ENCODE peak calls at places on chromosomes 12 and 14, in five cellular contexts. U is progenitor cell of endocrine pancreas, P is mesothelial cell of epicardium, N is SHP77, L is skeletal muscle cell. R is an unnamed sample.

GRCh38 chr14:99274346-99275221 is 2.6 kb upstream of the BCL11B start:
- DNase-seq in U (peak; percentile 80), P (peak; percentile 81), N (peak; percentile 54), L (peak; percentile 55), R (no peak)

GRCh38 chr14:95547626-95548327 is 12.9 kb downstream of the GLRX5 start:
- DNase-seq in U (no peak), P (no peak), N (no peak), L (no peak), R (no peak)

GRCh38 chr12:120100630-120101029 is 15.9 kb downstream of the RAB35 start:
- DNase-seq in U (no peak), P (no peak), N (no peak), L (no peak), R (peak; percentile 64)

GRCh38 chr12:117034249-117034648 is 65.0 kb downstream of the TESC start:
- DNase-seq in U (no peak), P (no peak), N (no peak), L (no peak), R (no peak)

GRCh38 chr14:64095620-64096019 is 198.6 kb downstream of the ESR2 start:
- DNase-seq in U (no peak), P (no peak), N (no peak), L (no peak), R (no peak)

GRCh38 chr12:79435742-79436141 is 255.0 kb downstream of the PAWR start:
- DNase-seq in U (no peak), P (no peak), N (no peak), L (no peak), R (no peak)

GRCh38 chr12:6345319-6346071 is 3.6 kb upstream of the TNFRSF1A start:
- DNase-seq in U (no peak), P (no peak), N (no peak), L (peak; percentile 89), R (peak; percentile 93)

GRCh38 chr12:57627504-57628279 is 5.3 kb downstream of the B4GALNT1 start:
- DNase-seq in U (peak; percentile 11), P (peak; percentile 38), N (no peak), L (no peak), R (no peak)

GRCh38 chr12:65695077-65695865 is 129.0 kb upstream of the HMGA2 start:
- DNase-seq in U (no peak), P (no peak), N (no peak), L (peak; percentile 98), R (peak; percentile 15)

GRCh38 chr12:65720136-65720535 is 104.1 kb upstream of the HMGA2 start:
- DNase-seq in U (no peak), P (no peak), N (no peak), L (peak; percentile 45), R (no peak)